ENCODE peak calls at places on chromosome 6, in ten cellular contexts. H is SHP77; E is EL; X is ascending aorta; O is NCI-H524; K is RPMI7951; R is globus pallidus; P is stimulated activated CD4-positive, alpha-beta T cell treated with anti-CD3 and anti-CD28 coated beads, Interleukin-1b, Interleukin-23, amount 100 ng/mL, for 24 hours; Y is HFFc6; V is nucleus accumbens. B is an unnamed sample.

GRCh38 chr6:22980446-22980845 is 411.1 kb downstream of the HDGFL1 start:
- DNase-seq in H (no peak), E (peak; percentile 67), X (no peak), O (peak; percentile 26), K (peak; percentile 36), R (no peak), P (no peak), Y (no peak), V (no peak), B (no peak)

GRCh38 chr6:44435500-44435899 is 48.0 kb downstream of the CDC5L start:
- DNase-seq in H (no peak), E (no peak), X (no peak), O (no peak), K (peak; percentile 26), R (no peak), P (no peak), Y (no peak), V (no peak), B (no peak)

GRCh38 chr6:128597956-128598355 is 77.6 kb upstream of the PTPRK start:
- DNase-seq in H (no peak), E (no peak), X (no peak), O (no peak), K (no peak), R (no peak), P (no peak), Y (no peak), V (no peak), B (no peak)

GRCh38 chr6:40695750-40696415 is 108.7 kb upstream of the LRFN2 start:
- DNase-seq in H (peak; percentile 30), E (no peak), X (no peak), O (peak; percentile 27), K (no peak), R (no peak), P (no peak), Y (no peak), V (no peak), B (no peak)

GRCh38 chr6:44675449-44675848 is 287.9 kb downstream of the CDC5L start:
- DNase-seq in H (no peak), E (no peak), X (no peak), O (no peak), K (no peak), R (no peak), P (no peak), Y (no peak), V (no peak), B (no peak)

GRCh38 chr6:105691971-105692370 is 289.1 kb upstream of the PREP start:
- DNase-seq in H (no peak), E (no peak), X (no peak), O (no peak), K (peak; percentile 35), R (no peak), P (no peak), Y (no peak), V (no peak), B (no peak)

GRCh38 chr6:157666721-157667120 is 156.3 kb upstream of the SNX9 start:
- DNase-seq in H (no peak), E (no peak), X (no peak), O (no peak), K (no peak), R (no peak), P (no peak), Y (no peak), V (no peak), B (no peak)

GRCh38 chr6:15351631-15352030 is 105.8 kb downstream of the JARID2 start:
- DNase-seq in H (no peak), E (peak; percentile 81), X (no peak), O (no peak), K (peak; percentile 85), R (peak; percentile 46), P (no peak), Y (peak; percentile 81), V (no peak), B (no peak)

GRCh38 chr6:41935190-41935569 is 6.4 kb downstream of the CCND3 start:
- DNase-seq in H (no peak), E (no peak), X (no peak), O (peak; percentile 21), K (no peak), R (no peak), P (no peak), Y (no peak), V (no peak), B (no peak)

GRCh38 chr6:144574796-144575195 is 289.7 kb downstream of the UTRN start:
- DNase-seq in H (no peak), E (no peak), X (no peak), O (no peak), K (no peak), R (no peak), P (no peak), Y (no peak), V (no peak), B (no peak)

GRCh38 chr6:134539865-134540323 is 222.0 kb upstream of the SGK1 start:
- DNase-seq in H (no peak), E (no peak), X (no peak), O (no peak), K (peak; percentile 84), R (peak; percentile 83), P (no peak), Y (no peak), V (peak; percentile 33), B (no peak)

GRCh38 chr6:32752580-32752979 is 10.8 kb downstream of the HLA-DQB2 start:
- DNase-seq in H (no peak), E (peak; percentile 24), X (no peak), O (no peak), K (peak; percentile 61), R (no peak), P (no peak), Y (no peak), V (no peak), B (no peak)

GRCh38 chr6:149127212-149127611 is 190.3 kb upstream of the TAB2 start:
- DNase-seq in H (no peak), E (peak; percentile 72), X (no peak), O (no peak), K (peak; percentile 57), R (no peak), P (no peak), Y (peak; percentile 40), V (no peak), B (no peak)

GRCh38 chr6:122709922-122710512 is 69.5 kb upstream of the FABP7 start:
- DNase-seq in H (no peak), E (no peak), X (no peak), O (no peak), K (no peak), R (no peak), P (no peak), Y (no peak), V (no peak), B (no peak)

GRCh38 chr6:138594042-138594636 is 94.8 kb upstream of the NHSL1 start:
- DNase-seq in H (no peak), E (no peak), X (no peak), O (peak; percentile 14), K (no peak), R (no peak), P (no peak), Y (no peak), V (no peak), B (peak; percentile 32)

GRCh38 chr6:72861935-72862432 is 240.1 kb downstream of the KCNQ5 start:
- DNase-seq in H (no peak), E (peak; percentile 69), X (no peak), O (no peak), K (no peak), R (peak; percentile 2), P (no peak), Y (peak; percentile 67), V (no peak), B (no peak)

GRCh38 chr6:141963543-141964295 is 169.0 kb upstream of the GJE1 start:
- DNase-seq in H (no peak), E (peak; percentile 18), X (no peak), O (peak; percentile 46), K (peak; percentile 15), R (no peak), P (no peak), Y (no peak), V (no peak), B (no peak)

GRCh38 chr6:42156638-42157037 is 14.2 kb upstream of the C6orf132 start:
- DNase-seq in H (no peak), E (no peak), X (no peak), O (no peak), K (no peak), R (no peak), P (no peak), Y (no peak), V (no peak), B (no peak)

GRCh38 chr6:135088818-135089809 is 34.5 kb upstream of the HBS1L start:
- DNase-seq in H (peak; percentile 31), E (peak; percentile 77), X (no peak), O (peak; percentile 80), K (peak; percentile 61), R (no peak), P (no peak), Y (peak; percentile 33), V (no peak), B (peak; percentile 2)

GRCh38 chr6:31771992-31772358 is 5.2 kb downstream of the VWA7 start:
- DNase-seq in H (no peak), E (peak; percentile 33), X (no peak), O (no peak), K (peak; percentile 57), R (no peak), P (no peak), Y (no peak), V (no peak), B (no peak)

GRCh38 chr6:57221936-57222683 is at the start of gene RAB23:
- DNase-seq in H (peak; percentile 39), E (peak; percentile 87), X (peak; percentile 16), O (peak; percentile 83), K (peak; percentile 84), R (peak; percentile 83), P (peak; percentile 71), Y (peak; percentile 70), V (peak; percentile 82), B (peak; percentile 82)

GRCh38 chr6:9502991-9503761 is 911.7 kb downstream of the TFAP2A start:
- DNase-seq in H (no peak), E (peak; percentile 98), X (no peak), O (no peak), K (peak; percentile 82), R (no peak), P (no peak), Y (peak; percentile 95), V (no peak), B (no peak)

GRCh38 chr6:158854214-158855101 is 35.3 kb upstream of the EZR start:
- DNase-seq in H (no peak), E (peak; percentile 74), X (no peak), O (no peak), K (peak; percentile 81), R (no peak), P (no peak), Y (peak; percentile 80), V (no peak), B (no peak)

GRCh38 chr6:138455746-138456392 is 43.4 kb downstream of the NHSL1 start:
- DNase-seq in H (no peak), E (peak; percentile 59), X (no peak), O (no peak), K (peak; percentile 46), R (no peak), P (no peak), Y (peak; percentile 4), V (no peak), B (peak; percentile 10)

GRCh38 chr6:109202409-109203264 is 107.3 kb downstream of the CEP57L1 start:
- DNase-seq in H (no peak), E (peak; percentile 6), X (no peak), O (no peak), K (no peak), R (no peak), P (no peak), Y (peak; percentile 38), V (no peak), B (no peak)

GRCh38 chr6:163694988-163695942 is 280.7 kb downstream of the QKI start:
- DNase-seq in H (no peak), E (no peak), X (no peak), O (no peak), K (peak; percentile 21), R (no peak), P (no peak), Y (no peak), V (no peak), B (no peak)